ENCODE peak calls at places on chromosome 12, in four cellular contexts. One of them, this sample, is unnamed. For H3K4me1, the result is how much of the 10 kb centered on the place peaks cover.

GRCh38 chr12:2739832-2740641 is 54.7 kb upstream of the FKBP4 start:
- DNase-seq in heart left ventricle: no peak
- DNase-seq in HCT116: no peak
- DNase-seq in prostate gland: peak
- DNase-seq in this sample: peak

GRCh38 chr12:95100264-95101190 is 27.1 kb upstream of the NR2C1 start:
- DNase-seq in heart left ventricle: no peak
- DNase-seq in prostate gland: no peak
- DNase-seq in HCT116: no peak
- DNase-seq in this sample: no peak

GRCh38 chr12:52070243-52070925 is 606 bp downstream of the ATG101 start:
- DNase-seq in HCT116: no peak
- DNase-seq in prostate gland: no peak
- DNase-seq in heart left ventricle: no peak
- DNase-seq in this sample: no peak

GRCh38 chr12:71947645-71948105 is 9.0 kb downstream of the TPH2 start:
- DNase-seq in heart left ventricle: peak
- DNase-seq in HCT116: no peak
- DNase-seq in prostate gland: no peak
- DNase-seq in this sample: no peak

GRCh38 chr12:65121049-65121955 is at the start of gene WIF1:
- DNase-seq in heart left ventricle: no peak
- DNase-seq in prostate gland: peak
- DNase-seq in HCT116: no peak
- DNase-seq in this sample: peak

GRCh38 chr12:69966839-69967238 is 141.8 kb downstream of the MYRFL start:
- DNase-seq in prostate gland: no peak
- DNase-seq in heart left ventricle: no peak
- DNase-seq in HCT116: peak
- DNase-seq in this sample: no peak

GRCh38 chr12:78470354-78471195 is 394.0 kb upstream of the SYT1 start:
- DNase-seq in prostate gland: peak
- DNase-seq in heart left ventricle: no peak
- DNase-seq in HCT116: peak
- DNase-seq in this sample: peak

GRCh38 chr12:47556219-47556618 is 149.6 kb downstream of the RPAP3 start:
- DNase-seq in HCT116: no peak
- DNase-seq in heart left ventricle: no peak
- DNase-seq in prostate gland: no peak
- DNase-seq in this sample: no peak

GRCh38 chr12:22252057-22252456 is 82.5 kb downstream of the ST8SIA1 start:
- DNase-seq in prostate gland: no peak
- DNase-seq in HCT116: no peak
- DNase-seq in heart left ventricle: no peak
- DNase-seq in this sample: no peak

GRCh38 chr12:52278530-52278929 is 4.1 kb downstream of the KRT86 start:
- DNase-seq in prostate gland: no peak
- DNase-seq in HCT116: no peak
- DNase-seq in heart left ventricle: no peak
- DNase-seq in this sample: no peak

GRCh38 chr12:103169-103981 is 36.8 kb downstream of the IQSEC3 start:
- DNase-seq in HCT116: peak
- DNase-seq in heart left ventricle: no peak
- DNase-seq in prostate gland: no peak
- DNase-seq in this sample: peak

GRCh38 chr12:230925-231671 is 17.1 kb upstream of the SLC6A12 start:
- DNase-seq in prostate gland: no peak
- DNase-seq in heart left ventricle: no peak
- DNase-seq in HCT116: no peak
- DNase-seq in this sample: peak

GRCh38 chr12:128637616-128638606 is 185.8 kb downstream of the SLC15A4 start:
- DNase-seq in prostate gland: no peak
- DNase-seq in HCT116: no peak
- DNase-seq in heart left ventricle: no peak
- DNase-seq in this sample: no peak

GRCh38 chr12:125155366-125155765 is 90.1 kb downstream of the AACS start:
- DNase-seq in heart left ventricle: no peak
- DNase-seq in prostate gland: no peak
- DNase-seq in HCT116: no peak
- DNase-seq in this sample: no peak

GRCh38 chr12:112005419-112006395 is 7.3 kb downstream of the TMEM116 start:
- DNase-seq in prostate gland: peak
- DNase-seq in HCT116: peak
- DNase-seq in heart left ventricle: peak
- DNase-seq in this sample: no peak

GRCh38 chr12:2183556-2184541 is 131.1 kb downstream of the CACNA1C start:
- DNase-seq in HCT116: no peak
- DNase-seq in heart left ventricle: no peak
- DNase-seq in prostate gland: no peak
- DNase-seq in this sample: no peak

GRCh38 chr12:124087251-124088141 is 114.5 kb downstream of the ZNF664 start:
- DNase-seq in prostate gland: no peak
- DNase-seq in heart left ventricle: no peak
- DNase-seq in HCT116: no peak
- DNase-seq in this sample: no peak

GRCh38 chr12:4867384-4867783 is 42.3 kb upstream of the KCNA1 start:
- DNase-seq in prostate gland: no peak
- DNase-seq in heart left ventricle: no peak
- DNase-seq in HCT116: no peak
- DNase-seq in this sample: no peak

GRCh38 chr12:95204141-95204866 is 13.0 kb downstream of the FGD6 start:
- DNase-seq in prostate gland: peak
- DNase-seq in HCT116: peak
- DNase-seq in heart left ventricle: no peak
- DNase-seq in this sample: no peak

GRCh38 chr12:8985213-8985612 is 4.1 kb upstream of the KLRG1 start:
- DNase-seq in heart left ventricle: no peak
- DNase-seq in HCT116: no peak
- DNase-seq in prostate gland: no peak
- DNase-seq in this sample: no peak

GRCh38 chr12:47894068-47894467 is 10.7 kb downstream of the VDR start:
- DNase-seq in prostate gland: no peak
- DNase-seq in HCT116: no peak
- DNase-seq in heart left ventricle: no peak
- DNase-seq in this sample: no peak

GRCh38 chr12:104285740-104286537 is 17.6 kb upstream of the EID3 start:
- DNase-seq in HCT116: peak
- DNase-seq in prostate gland: no peak
- DNase-seq in heart left ventricle: no peak
- DNase-seq in this sample: no peak

GRCh38 chr12:82682851-82683261 is 3.9 kb upstream of the TMTC2 start:
- DNase-seq in heart left ventricle: no peak
- DNase-seq in HCT116: no peak
- DNase-seq in prostate gland: peak
- DNase-seq in this sample: no peak

GRCh38 chr12:21502164-21502496 is 541 bp downstream of the GOLT1B start:
- DNase-seq in prostate gland: peak
- DNase-seq in HCT116: no peak
- DNase-seq in heart left ventricle: no peak
- DNase-seq in this sample: peak

GRCh38 chr12:1716215-1716862 is 25.5 kb downstream of the ADIPOR2 start:
- DNase-seq in heart left ventricle: no peak
- DNase-seq in prostate gland: no peak
- DNase-seq in HCT116: no peak
- DNase-seq in this sample: no peak

GRCh38 chr12:95802482-95803264 is 12.1 kb upstream of the NTN4 start:
- DNase-seq in HCT116: peak
- DNase-seq in prostate gland: peak
- DNase-seq in heart left ventricle: no peak
- DNase-seq in this sample: no peak

GRCh38 chr12:2384029-2384386 is 331.2 kb downstream of the CACNA1C start:
- DNase-seq in HCT116: no peak
- DNase-seq in heart left ventricle: no peak
- DNase-seq in prostate gland: no peak
- DNase-seq in this sample: no peak

GRCh38 chr12:13171921-13172859 is 24.3 kb upstream of the EMP1 start:
- DNase-seq in heart left ventricle: no peak
- DNase-seq in prostate gland: peak
- DNase-seq in HCT116: no peak
- DNase-seq in this sample: no peak

GRCh38 chr12:59780605-59781135 is 184.8 kb downstream of the SLC16A7 start:
- DNase-seq in HCT116: peak
- DNase-seq in prostate gland: no peak
- DNase-seq in heart left ventricle: no peak
- DNase-seq in this sample: no peak

GRCh38 chr12:1234073-1234472 is 243.1 kb downstream of the ERC1 start:
- DNase-seq in prostate gland: no peak
- DNase-seq in heart left ventricle: no peak
- DNase-seq in HCT116: no peak
- DNase-seq in this sample: no peak

GRCh38 chr12:109604902-109605536 is 31.4 kb downstream of the MVK start:
- DNase-seq in HCT116: no peak
- DNase-seq in prostate gland: no peak
- DNase-seq in heart left ventricle: no peak
- DNase-seq in this sample: no peak

GRCh38 chr12:121534495-121535148 is 46.2 kb downstream of the KDM2B start:
- DNase-seq in prostate gland: no peak
- DNase-seq in heart left ventricle: no peak
- DNase-seq in HCT116: no peak
- DNase-seq in this sample: no peak

GRCh38 chr12:104299842-104300481 is 3.6 kb upstream of the EID3 start:
- DNase-seq in HCT116: no peak
- DNase-seq in heart left ventricle: no peak
- DNase-seq in prostate gland: no peak
- DNase-seq in this sample: no peak

GRCh38 chr12:6328945-6329692 is 12.8 kb downstream of the TNFRSF1A start:
- DNase-seq in heart left ventricle: no peak
- DNase-seq in prostate gland: no peak
- DNase-seq in HCT116: no peak
- DNase-seq in this sample: no peak
- H3K4me1 ChIP-seq in heart left ventricle: under half
- H3K4me1 ChIP-seq in prostate gland: under half
- H3K4me1 ChIP-seq in HCT116: under half
- H3K4me1 ChIP-seq in this sample: under half

GRCh38 chr12:123064356-123064755 is 83.9 kb downstream of the ARL6IP4 start:
- DNase-seq in heart left ventricle: peak
- DNase-seq in HCT116: no peak
- DNase-seq in prostate gland: no peak
- DNase-seq in this sample: peak
- TF ChIP-seq POLR2A in heart left ventricle: peak
- TF ChIP-seq POLR2A in HCT116: no peak
- TF ChIP-seq POLR2A in prostate gland: no peak
- TF ChIP-seq POLR2A in this sample: no peak

GRCh38 chr12:80195737-80196136 is 96.4 kb downstream of the OTOGL start:
- DNase-seq in HCT116: no peak
- DNase-seq in prostate gland: no peak
- DNase-seq in heart left ventricle: no peak
- DNase-seq in this sample: no peak
- H3K27ac ChIP-seq in HCT116: no peak
- H3K27ac ChIP-seq in prostate gland: no peak
- H3K27ac ChIP-seq in heart left ventricle: no peak
- H3K27ac ChIP-seq in this sample: no peak

GRCh38 chr12:39852346-39852745 is 232.7 kb upstream of the ABCD2 start:
- DNase-seq in prostate gland: no peak
- DNase-seq in heart left ventricle: no peak
- DNase-seq in HCT116: no peak
- DNase-seq in this sample: no peak
- H3K4me1 ChIP-seq in prostate gland: under half
- H3K4me1 ChIP-seq in heart left ventricle: under half
- H3K4me1 ChIP-seq in HCT116: under half
- H3K4me1 ChIP-seq in this sample: under half

DNA sequence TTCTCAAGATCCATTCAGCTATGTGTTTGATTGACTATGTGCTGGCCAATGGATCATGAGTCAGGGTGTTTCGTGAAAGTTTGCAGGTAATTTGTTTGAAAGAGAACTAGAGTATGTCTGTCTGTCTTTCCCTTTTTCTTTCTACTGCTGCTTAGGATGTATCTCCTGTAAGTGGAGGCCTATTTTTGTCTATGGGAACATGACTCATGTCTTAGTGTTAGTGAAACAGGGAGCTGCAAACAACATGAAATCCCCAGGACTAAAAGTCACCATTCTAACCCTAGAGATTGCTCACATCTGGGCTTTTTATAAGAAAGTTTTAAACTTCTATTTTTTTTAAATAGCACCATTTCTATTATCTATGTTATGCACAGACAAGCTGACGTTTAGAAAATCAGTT is 333.0 kb downstream of the CCER1 start:
- DNase-seq in HCT116: no peak
- DNase-seq in prostate gland: no peak
- DNase-seq in heart left ventricle: no peak
- DNase-seq in this sample: no peak
- TF ChIP-seq POLR2A in HCT116: no peak
- TF ChIP-seq POLR2A in prostate gland: no peak
- TF ChIP-seq POLR2A in heart left ventricle: no peak
- TF ChIP-seq POLR2A in this sample: no peak

GRCh38 chr12:10374624-10375018 is 15.2 kb downstream of the KLRK1 start:
- DNase-seq in prostate gland: no peak
- DNase-seq in HCT116: no peak
- DNase-seq in heart left ventricle: no peak
- DNase-seq in this sample: no peak
- H3K27ac ChIP-seq in prostate gland: no peak
- H3K27ac ChIP-seq in HCT116: no peak
- H3K27ac ChIP-seq in heart left ventricle: no peak
- H3K27ac ChIP-seq in this sample: no peak

GRCh38 chr12:49567302-49567610 is 686 bp downstream of the MCRS1 start:
- DNase-seq in prostate gland: no peak
- DNase-seq in HCT116: no peak
- DNase-seq in heart left ventricle: no peak
- DNase-seq in this sample: no peak

GRCh38 chr12:49566361-49566760 is 1.6 kb downstream of the MCRS1 start:
- DNase-seq in heart left ventricle: no peak
- DNase-seq in prostate gland: no peak
- DNase-seq in HCT116: no peak
- DNase-seq in this sample: no peak

GRCh38 chr12:49565119-49565955 is 2.6 kb downstream of the MCRS1 start:
- DNase-seq in prostate gland: no peak
- DNase-seq in HCT116: no peak
- DNase-seq in heart left ventricle: peak
- DNase-seq in this sample: no peak

GRCh38 chr12:49564241-49565118 is 3.5 kb downstream of the MCRS1 start:
- DNase-seq in heart left ventricle: no peak
- DNase-seq in prostate gland: no peak
- DNase-seq in HCT116: no peak
- DNase-seq in this sample: no peak

GRCh38 chr12:49565956-49566265 is 2.0 kb downstream of the MCRS1 start:
- DNase-seq in HCT116: no peak
- DNase-seq in prostate gland: no peak
- DNase-seq in heart left ventricle: no peak
- DNase-seq in this sample: no peak
- H3K4me1 ChIP-seq in HCT116: under half
- H3K4me1 ChIP-seq in prostate gland: under half
- H3K4me1 ChIP-seq in heart left ventricle: under half
- H3K4me1 ChIP-seq in this sample: under half

This sample was measured in testis.